ENCODE peak calls at places on chromosomes 4 and X, in five cellular contexts. T, B, E, A and R are unnamed samples.

GRCh38 chrX:45710081-45710801 is 509.6 kb upstream of the DIPK2B start:
- DNase-seq in B (no peak), T (no peak), A (no peak), E (no peak), R (no peak)

GRCh38 chrX:88170528-88170927 is 576.5 kb upstream of the CPXCR1 start:
- DNase-seq in B (no peak), T (no peak), A (no peak), E (no peak), R (no peak)

GRCh38 chrX:15416133-15416993 is 32.1 kb upstream of the VEGFD start:
- DNase-seq in T (no peak), B (no peak), E (no peak), A (no peak), R (no peak)

GRCh38 chrX:11341274-11342256 is 48.4 kb downstream of the AMELX start:
- DNase-seq in T (peak), B (peak), A (no peak), E (no peak), R (peak)

GRCh38 chrX:103556941-103557340 is 28.4 kb upstream of the TCEAL4 start:
- DNase-seq in B (no peak), E (no peak), A (no peak), T (no peak), R (no peak)

GRCh38 chr4:41142946-41143720 is 71.2 kb downstream of the APBB2 start:
- DNase-seq in A (peak), T (no peak), B (peak), E (no peak), R (no peak)

GRCh38 chr4:173247316-173247715 is 78.7 kb downstream of the GALNT7 start:
- DNase-seq in A (no peak), B (no peak), T (no peak), E (no peak), R (no peak)

GRCh38 chr4:3805026-3805425 is 38.8 kb downstream of the ADRA2C start:
- DNase-seq in T (no peak), E (peak), B (no peak), A (no peak), R (no peak)

GRCh38 chr4:68592673-68593072 is 16.6 kb upstream of the UGT2B17 start:
- DNase-seq in E (no peak), T (no peak), B (no peak), A (no peak), R (no peak)

GRCh38 chr4:156228706-156229105 is 275.0 kb upstream of the CTSO start:
- DNase-seq in A (no peak), B (no peak), T (no peak), E (no peak), R (no peak)

GRCh38 chr4:8227771-8228318 is 28.8 kb downstream of the SH3TC1 start:
- DNase-seq in A (no peak), B (no peak), E (peak), T (no peak), R (no peak)

GRCh38 chr4:159103406-159104131 is 690 bp downstream of the RAPGEF2 start:
- DNase-seq in T (peak), B (peak), E (peak), A (no peak), R (peak)

GRCh38 chrX:118612290-118612689 is 115.1 kb upstream of the IL13RA1 start:
- DNase-seq in B (no peak), E (no peak), A (no peak), T (no peak), R (no peak)

GRCh38 chr4:80192937-80193336 is 4.4 kb upstream of the PRDM8 start:
- DNase-seq in E (no peak), T (no peak), A (no peak), B (no peak), R (no peak)

GRCh38 chrX:101415180-101416130 is 7.4 kb downstream of the HNRNPH2 start:
- DNase-seq in T (no peak), A (peak), B (no peak), E (no peak), R (peak)

GRCh38 chr4:74304136-74304628 is 4.1 kb upstream of the EPGN start:
- DNase-seq in T (no peak), E (no peak), B (no peak), A (no peak), R (no peak)

DNA sequence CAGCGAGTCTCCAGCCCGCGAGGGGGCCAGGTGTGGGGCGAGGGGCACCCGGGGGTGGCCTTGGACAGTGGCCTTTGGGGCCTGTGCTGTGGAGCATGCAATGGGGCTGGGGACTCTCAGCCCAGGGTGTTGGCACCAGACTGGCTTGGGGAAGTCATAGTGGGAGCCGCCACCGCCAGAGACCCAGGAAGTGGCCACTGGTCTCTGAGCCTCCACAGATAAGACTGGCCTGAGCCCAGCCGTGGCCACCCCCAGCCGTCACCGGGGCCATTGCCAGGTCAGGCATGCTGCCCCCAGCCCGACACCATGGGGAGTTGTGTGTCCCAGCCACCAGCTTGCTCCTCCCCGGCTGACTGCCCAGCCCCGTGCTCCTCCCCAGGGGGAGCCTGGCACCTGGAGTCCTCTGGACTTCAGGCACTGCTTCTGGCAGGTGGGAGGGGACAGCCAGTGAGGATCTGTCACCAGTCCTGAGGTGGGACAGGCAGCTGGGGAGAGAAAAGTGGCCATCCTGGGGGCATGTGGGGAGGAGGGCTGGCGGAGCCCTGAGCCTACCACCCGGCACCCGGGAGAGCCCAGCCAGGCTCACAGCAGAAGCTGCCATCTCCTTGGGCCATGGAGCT is 32.5 kb downstream of the TACC3 start:
- DNase-seq in E (no peak), B (no peak), T (no peak), A (no peak), R (no peak)
- H3K27ac ChIP-seq in E (peak), B (no peak), T (peak), A (no peak), R (peak)

DNA sequence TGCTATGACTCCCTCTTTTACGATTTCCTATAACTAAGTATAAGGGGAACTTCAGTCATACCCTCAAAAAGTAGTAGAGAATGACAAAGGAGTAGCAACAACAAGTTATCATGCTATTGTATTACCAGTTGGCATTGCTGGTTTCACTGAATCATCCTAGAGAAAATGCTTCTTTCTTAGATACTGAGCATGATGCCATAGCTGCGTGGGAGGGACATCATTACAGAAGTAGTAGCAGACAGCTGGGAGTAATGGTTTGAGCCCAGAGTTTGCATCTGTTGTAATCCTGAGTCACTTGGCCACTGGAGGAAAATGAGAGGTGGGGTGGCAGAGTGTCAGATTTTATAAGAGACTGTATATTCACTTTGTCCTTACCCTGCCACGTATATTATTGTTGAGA is 38.6 kb downstream of the MTMR1 start:
- DNase-seq in T (no peak), E (no peak), A (no peak), B (no peak), R (peak)
- TF ChIP-seq POLR2AphosphoS5 in T (no peak), E (no peak), A (no peak), B (no peak), R (no peak)

GRCh38 chrX:148380614-148381561 is 119.5 kb upstream of the AFF2 start:
- DNase-seq in E (no peak), A (no peak), T (no peak), B (peak), R (peak)
- H3K4me3 ChIP-seq in E (peak), A (no peak), T (no peak), B (no peak), R (peak)

GRCh38 chr4:121070696-121071639 is 1.4 kb downstream of the NDNF start:
- DNase-seq in A (no peak), B (peak), E (no peak), T (peak), R (peak)
- H3K27ac ChIP-seq in A (no peak), B (peak), E (no peak), T (peak), R (no peak)